ENCODE peak calls at places on chromosomes 13 and 19, in ten cellular contexts. U, S, O, J, Z, N, W, D, V and R are unnamed samples.

GRCh38 chr13:95510950-95511349 is 41.6 kb upstream of the CLDN10 start:
- DNase-seq in U (no peak), S (no peak), O (no peak), J (no peak), Z (no peak), N (no peak), W (no peak), D (no peak), V (no peak), R (no peak)

GRCh38 chr13:50629497-50629896 is 214.0 kb downstream of the DLEU7 start:
- DNase-seq in U (no peak), S (peak; percentile 25), O (no peak), J (no peak), Z (no peak), N (no peak), W (peak; percentile 92), D (no peak), V (no peak), R (no peak)

GRCh38 chr13:109389892-109390345 is 396.5 kb downstream of the IRS2 start:
- DNase-seq in U (no peak), S (no peak), O (no peak), J (no peak), Z (no peak), N (peak; percentile 21), W (no peak), D (no peak), V (no peak), R (no peak)

GRCh38 chr19:51002542-51003311 is 1.3 kb upstream of the KLK8 start:
- DNase-seq in U (no peak), S (no peak), O (peak; percentile 100), J (peak; percentile 97), Z (peak; percentile 76), N (peak; percentile 88), W (no peak), D (peak; percentile 99), V (peak; percentile 99), R (peak; percentile 42)

GRCh38 chr19:19338082-19338481 is 17.5 kb downstream of the MAU2 start:
- DNase-seq in U (no peak), S (peak; percentile 71), O (no peak), J (no peak), Z (no peak), N (peak; percentile 78), W (no peak), D (no peak), V (no peak), R (no peak)

GRCh38 chr13:105519766-105520165 is 1015.7 kb downstream of the EFNB2 start:
- DNase-seq in U (no peak), S (no peak), O (no peak), J (no peak), Z (no peak), N (no peak), W (no peak), D (no peak), V (no peak), R (no peak)

GRCh38 chr13:86906458-86906857 is 764.7 kb upstream of the SLITRK5 start:
- DNase-seq in U (no peak), S (peak; percentile 46), O (no peak), J (no peak), Z (no peak), N (no peak), W (no peak), D (no peak), V (no peak), R (no peak)

GRCh38 chr19:6103217-6103644 is 7.1 kb downstream of the RFX2 start:
- DNase-seq in U (peak; percentile 99), S (peak; percentile 90), O (no peak), J (no peak), Z (no peak), N (peak; percentile 99), W (peak; percentile 98), D (no peak), V (no peak), R (no peak)

GRCh38 chr13:110183925-110184324 is 123.0 kb downstream of the COL4A1 start:
- DNase-seq in U (no peak), S (no peak), O (no peak), J (no peak), Z (no peak), N (no peak), W (no peak), D (no peak), V (no peak), R (no peak)

GRCh38 chr19:54937926-54938325 is 9.4 kb downstream of the NLRP7 start:
- DNase-seq in U (no peak), S (no peak), O (no peak), J (no peak), Z (no peak), N (no peak), W (no peak), D (no peak), V (no peak), R (no peak)

GRCh38 chr19:29651622-29652394 is 13.5 kb upstream of the PLEKHF1 start:
- DNase-seq in U (no peak), S (no peak), O (no peak), J (no peak), Z (no peak), N (no peak), W (no peak), D (no peak), V (no peak), R (no peak)

GRCh38 chr13:66805657-66806056 is 424.5 kb downstream of the PCDH9 start:
- DNase-seq in U (no peak), S (peak; percentile 81), O (no peak), J (no peak), Z (no peak), N (no peak), W (peak; percentile 80), D (no peak), V (no peak), R (no peak)

DNA sequence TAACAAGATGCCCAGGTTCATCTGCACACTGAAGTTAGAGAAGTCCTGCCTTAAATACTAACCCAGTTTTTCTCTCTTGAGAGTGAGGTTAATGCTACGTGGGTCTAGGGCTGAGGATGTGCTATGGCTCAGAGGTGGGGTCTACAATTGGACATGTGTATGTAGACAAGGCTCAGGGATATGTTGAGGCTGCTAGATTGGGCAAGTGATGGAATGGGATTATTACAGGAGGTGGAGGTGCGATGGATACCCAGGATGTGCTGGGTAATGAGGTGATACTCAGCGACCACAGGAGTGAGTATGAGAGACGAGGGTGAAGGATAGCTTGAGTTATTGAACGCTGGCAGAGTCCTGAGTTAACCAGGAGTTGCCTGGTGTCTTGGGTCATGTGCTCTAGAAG is 38.1 kb downstream of the PPP2R1A start:
- DNase-seq in U (no peak), S (no peak), O (no peak), J (no peak), Z (no peak), N (no peak), W (no peak), D (no peak), V (no peak), R (no peak)
- H2AFZ ChIP-seq in U (no peak overlapping the region), S (no peak overlapping the region), O (no peak overlapping the region), J (no peak overlapping the region), Z (no peak overlapping the region), N (no peak overlapping the region), W (no peak overlapping the region), D (no peak overlapping the region), V (no peak overlapping the region), R (no peak overlapping the region)

GRCh38 chr13:24286624-24287023 is 22.8 kb upstream of the C1QTNF9 start:
- DNase-seq in U (no peak), S (no peak), O (no peak), J (no peak), Z (no peak), N (no peak), W (no peak), D (no peak), V (no peak), R (no peak)

GRCh38 chr13:24281188-24282008 is 28.0 kb upstream of the C1QTNF9 start:
- DNase-seq in U (no peak), S (no peak), O (no peak), J (no peak), Z (no peak), N (no peak), W (no peak), D (no peak), V (no peak), R (no peak)

GRCh38 chr13:24282256-24282655 is 27.1 kb upstream of the C1QTNF9 start:
- DNase-seq in U (no peak), S (no peak), O (no peak), J (no peak), Z (no peak), N (no peak), W (no peak), D (no peak), V (no peak), R (no peak)

GRCh38 chr13:24287748-24288287 is 21.6 kb upstream of the C1QTNF9 start:
- DNase-seq in U (no peak), S (no peak), O (no peak), J (no peak), Z (no peak), N (no peak), W (no peak), D (no peak), V (no peak), R (no peak)

GRCh38 chr13:24284876-24285275 is 24.5 kb upstream of the C1QTNF9 start:
- DNase-seq in U (no peak), S (no peak), O (no peak), J (no peak), Z (no peak), N (no peak), W (no peak), D (no peak), V (no peak), R (no peak)
- H2AFZ ChIP-seq in U (no peak overlapping the region), S (no peak overlapping the region), O (no peak overlapping the region), J (no peak overlapping the region), Z (no peak overlapping the region), N (no peak overlapping the region), W (no peak overlapping the region), D (no peak overlapping the region), V (no peak overlapping the region), R (no peak overlapping the region)

DNA sequence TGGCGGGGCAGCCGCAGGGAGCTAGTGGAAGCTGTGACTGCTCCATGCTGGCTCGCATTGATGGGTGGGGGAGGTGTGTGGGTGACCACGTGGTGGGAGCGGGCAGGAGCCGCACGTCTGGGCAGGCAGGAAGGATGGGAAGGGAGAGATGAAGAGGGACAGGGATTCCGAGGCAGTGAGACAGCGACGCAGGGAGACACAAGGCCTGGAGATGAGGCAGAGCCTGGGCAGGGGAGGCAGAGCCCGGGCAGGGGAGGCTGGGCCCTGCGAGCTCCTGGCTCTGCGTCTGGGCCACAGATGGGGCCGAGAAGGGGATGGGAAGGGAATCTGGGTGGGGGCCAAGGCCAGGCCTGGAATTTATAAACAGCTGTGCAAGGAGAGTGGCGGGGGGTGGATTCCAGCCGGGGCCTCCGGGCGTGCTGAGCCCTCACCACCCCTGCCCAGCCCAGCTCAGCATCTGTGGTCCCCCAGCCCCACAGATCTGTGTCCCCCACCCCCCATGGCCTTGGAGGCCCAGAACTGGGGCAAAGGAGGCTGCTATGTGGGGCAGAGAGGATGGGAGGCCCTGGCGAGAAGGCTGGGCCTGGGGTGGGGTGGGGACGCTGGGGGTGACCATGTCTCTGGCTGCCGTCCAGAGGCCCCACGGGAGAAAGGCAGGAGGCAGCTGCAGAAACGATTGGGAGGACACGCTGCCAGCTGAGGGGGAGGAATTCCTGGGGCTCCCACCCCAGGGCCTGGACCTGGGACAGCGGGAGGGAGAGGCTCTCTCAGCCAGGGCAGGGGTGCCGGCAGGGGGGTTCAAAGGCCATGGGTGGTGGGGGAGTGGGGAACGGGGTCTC is 6.0 kb downstream of the EHD2 start:
- DNase-seq in U (peak; percentile 92), S (peak; percentile 96), O (no peak), J (no peak), Z (no peak), N (peak; percentile 95), W (peak; percentile 70), D (no peak), V (no peak), R (no peak)
- H2AFZ ChIP-seq in U (no peak overlapping the region), S (peak overlapping the region; percentile 23), O (no peak overlapping the region), J (no peak overlapping the region), Z (no peak overlapping the region), N (no peak overlapping the region), W (no peak overlapping the region), D (no peak overlapping the region), V (no peak overlapping the region), R (peak overlapping the region; percentile 100)

GRCh38 chr13:28704282-28704681 is 14.5 kb downstream of the SLC46A3 start:
- DNase-seq in U (no peak), S (no peak), O (no peak), J (no peak), Z (no peak), N (no peak), W (no peak), D (no peak), V (no peak), R (no peak)
- H2AFZ ChIP-seq in U (no peak overlapping the region), S (no peak overlapping the region), O (no peak overlapping the region), J (no peak overlapping the region), Z (no peak overlapping the region), N (no peak overlapping the region), W (no peak overlapping the region), D (peak overlapping the region; percentile 19), V (no peak overlapping the region), R (no peak overlapping the region)